ENCODE peak calls at places on chromosomes 3 and 15, in five cellular contexts. Z is mammary epithelial cell; H is cardiac fibroblast; K is choroid plexus epithelial cell; V is CD8-positive, alpha-beta T cell. X is an unnamed sample.

GRCh38 chr3:8491750-8492149 is 9.9 kb upstream of the LMCD1 start:
- DNase-seq in Z (no peak), V (no peak), K (no peak), H (no peak), X (no peak)

GRCh38 chr15:64209680-64210334 is 47.0 kb upstream of the PPIB start:
- DNase-seq in V (no peak), Z (peak; percentile 11), H (peak; percentile 66), K (peak; percentile 74), X (no peak)

GRCh38 chr3:123481071-123481470 is 32.2 kb upstream of the ADCY5 start:
- DNase-seq in V (no peak), Z (no peak), H (no peak), K (no peak), X (no peak)

GRCh38 chr15:56261854-56262509 is 18.3 kb upstream of the RFX7 start:
- DNase-seq in K (no peak), V (no peak), H (no peak), Z (peak; percentile 74), X (no peak)

GRCh38 chr3:40615110-40615915 is 90.6 kb downstream of the ZNF621 start:
- DNase-seq in H (no peak), K (peak; percentile 5), V (no peak), Z (no peak), X (peak; percentile 13)

GRCh38 chr3:147630921-147631320 is 221.8 kb downstream of the ZIC1 start:
- DNase-seq in V (no peak), Z (no peak), H (no peak), K (no peak), X (no peak)

GRCh38 chr15:56411122-56411749 is 46.0 kb downstream of the TEX9 start:
- DNase-seq in Z (no peak), V (no peak), K (peak; percentile 22), H (peak; percentile 5), X (no peak)

GRCh38 chr15:65337436-65338070 is 33.1 kb downstream of the RNU5B-1 start:
- DNase-seq in V (no peak), K (no peak), Z (no peak), H (no peak), X (no peak)

GRCh38 chr15:85539491-85539890 is 159.1 kb downstream of the AKAP13 start:
- DNase-seq in K (no peak), H (no peak), Z (no peak), V (no peak), X (no peak)

GRCh38 chr15:90838066-90838465 is 30.3 kb upstream of the FURIN start:
- DNase-seq in K (no peak), V (peak; percentile 92), H (no peak), Z (no peak), X (no peak)

GRCh38 chr3:52218953-52219650 is 6.3 kb downstream of the TLR9 start:
- DNase-seq in K (no peak), H (peak; percentile 33), Z (no peak), V (peak; percentile 49), X (no peak)
- TF ChIP-seq CTCF in K (no peak), H (no peak), Z (no peak), V (no peak), X (no peak)

GRCh38 chr15:83379574-83379973 is 67.6 kb upstream of the SH3GL3 start:
- DNase-seq in K (no peak), V (no peak), Z (peak; percentile 94), H (peak; percentile 23), X (no peak)

GRCh38 chr15:83380026-83380425 is 67.1 kb upstream of the SH3GL3 start:
- DNase-seq in K (no peak), Z (peak; percentile 89), H (peak; percentile 11), V (no peak), X (no peak)

GRCh38 chr15:83378921-83379561 is 68.1 kb upstream of the SH3GL3 start:
- DNase-seq in H (no peak), V (no peak), Z (peak; percentile 83), K (no peak), X (no peak)

GRCh38 chr15:83380682-83381081 is 66.5 kb upstream of the SH3GL3 start:
- DNase-seq in H (peak; percentile 46), V (no peak), Z (peak; percentile 84), K (peak; percentile 45), X (peak; percentile 40)
- TF ChIP-seq CTCF in H (peak; percentile 35), V (no peak), Z (peak; percentile 75), K (peak; percentile 21), X (no peak)

GRCh38 chr3:11009898-11010297 is 17.4 kb downstream of the SLC6A1 start:
- DNase-seq in H (no peak), Z (no peak), K (no peak), V (no peak), X (no peak)

GRCh38 chr3:11010406-11011165 is 18.0 kb downstream of the SLC6A1 start:
- DNase-seq in H (no peak), Z (no peak), K (no peak), V (no peak), X (no peak)

GRCh38 chr3:11006986-11007385 is 14.4 kb downstream of the SLC6A1 start:
- DNase-seq in V (no peak), K (no peak), H (no peak), Z (no peak), X (no peak)

GRCh38 chr3:11005686-11006256 is 13.2 kb downstream of the SLC6A1 start:
- DNase-seq in Z (peak; percentile 81), V (no peak), H (no peak), K (peak; percentile 8), X (no peak)

GRCh38 chr3:11007534-11007933 is 15.0 kb downstream of the SLC6A1 start:
- DNase-seq in H (no peak), V (no peak), Z (no peak), K (no peak), X (peak; percentile 20)
- TF ChIP-seq CTCF in H (no peak), V (no peak), Z (no peak), K (no peak), X (no peak)

DNA sequence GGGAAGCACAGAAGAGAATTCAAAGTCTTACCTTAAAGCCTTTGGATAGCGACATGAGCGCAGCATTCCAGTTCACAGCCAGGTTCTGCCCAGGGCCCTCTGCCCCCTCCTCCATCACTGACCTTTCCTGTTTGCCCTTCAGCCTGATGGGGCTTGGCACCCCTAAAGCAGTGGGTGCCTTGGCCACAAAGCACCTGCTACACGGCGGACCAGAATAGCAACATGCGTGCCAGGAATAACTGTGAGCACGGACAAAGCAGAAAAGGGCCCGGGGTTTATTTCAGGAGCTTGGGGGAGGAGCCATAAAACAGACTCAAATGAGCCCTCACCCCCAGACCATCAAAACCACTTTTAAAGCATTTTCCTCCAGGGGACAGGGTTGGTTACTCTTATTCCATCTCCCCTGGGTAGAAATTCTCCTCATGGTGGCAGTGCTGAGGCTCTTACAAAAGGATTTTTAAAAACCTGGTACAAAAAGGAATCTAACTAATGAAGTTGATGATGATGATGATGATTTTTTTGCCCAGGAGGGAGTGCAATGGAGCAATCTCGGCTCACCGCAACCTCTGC is 135.4 kb downstream of the KLF13 start:
- DNase-seq in Z (no peak), K (peak; percentile 45), V (no peak), H (no peak), X (no peak)
- TF ChIP-seq CTCF in Z (peak; percentile 47), K (peak; percentile 57), V (no peak), H (peak; percentile 26), X (no peak)

GRCh38 chr3:134367412-134367811 is 6.8 kb downstream of the AMOTL2 start:
- DNase-seq in V (no peak), K (peak; percentile 18), H (no peak), Z (no peak), X (no peak)
- TF ChIP-seq CTCF in V (no peak), K (peak; percentile 39), H (no peak), Z (peak; percentile 26), X (no peak)

DNA sequence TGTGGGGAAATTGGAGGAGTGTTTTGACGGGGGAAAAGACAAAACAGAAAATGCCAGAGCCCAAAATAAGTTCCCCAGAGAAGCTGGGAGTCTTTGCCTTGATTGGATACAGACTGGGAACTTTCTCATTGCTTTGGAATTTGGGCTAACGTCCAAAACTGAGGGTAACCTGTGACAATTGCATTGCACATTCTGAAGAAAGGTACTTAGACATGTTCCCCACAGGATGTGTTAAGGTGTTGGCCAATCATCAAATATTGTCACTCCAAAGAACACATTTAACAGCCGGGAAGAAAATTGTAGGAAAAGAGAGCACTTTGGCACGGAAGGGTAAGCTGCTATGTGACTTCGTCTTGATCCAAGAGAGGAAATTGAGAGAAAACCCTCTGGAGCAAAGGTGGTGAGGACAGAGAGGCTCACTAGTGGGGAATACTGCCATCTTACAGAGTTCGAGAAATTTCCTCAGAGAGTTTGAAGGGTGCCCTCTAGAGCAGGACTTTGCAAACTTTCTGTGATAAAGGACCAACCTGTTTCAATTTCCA is 619.5 kb upstream of the TBL1XR1 start:
- DNase-seq in V (no peak), Z (peak; percentile 92), K (peak; percentile 92), H (peak; percentile 97), X (no peak)
- TF ChIP-seq CTCF in V (no peak), Z (peak; percentile 39), K (peak; percentile 35), H (peak; percentile 18), X (no peak)

DNA sequence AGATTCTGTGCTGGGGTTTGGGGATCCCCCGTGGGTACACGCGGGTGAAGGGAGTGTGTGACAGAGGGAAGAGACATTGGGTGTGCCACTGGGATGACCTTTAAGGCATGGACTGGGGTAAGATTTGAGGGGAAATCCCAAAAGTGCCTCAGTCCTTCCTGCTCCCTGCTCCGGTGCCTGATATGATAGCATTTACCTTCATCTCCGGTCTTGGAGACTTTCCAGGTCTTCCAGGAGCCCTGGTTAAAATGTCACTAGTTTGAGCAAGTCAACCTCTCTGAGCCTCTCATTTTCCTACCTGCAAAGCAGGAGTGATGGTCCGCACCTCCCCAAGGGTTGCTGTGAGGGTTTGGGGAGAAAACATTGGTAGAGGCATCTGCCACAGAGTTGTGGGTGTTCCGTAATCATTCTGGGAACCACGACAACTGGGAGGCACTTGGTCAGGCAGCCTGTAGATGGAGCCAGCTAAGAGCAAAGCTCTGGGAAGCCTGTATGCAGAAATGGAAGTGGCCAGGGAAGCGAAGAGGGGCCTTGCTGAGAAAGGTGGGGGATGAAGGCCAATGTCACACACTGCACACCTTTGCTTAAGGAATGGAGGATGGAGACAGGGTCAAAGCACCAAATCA is 33.9 kb upstream of the KIF23 start:
- DNase-seq in Z (no peak), V (no peak), H (peak; percentile 33), K (peak; percentile 51), X (peak; percentile 25)
- TF ChIP-seq CTCF in Z (peak; percentile 30), V (no peak), H (peak; percentile 24), K (peak; percentile 61), X (no peak)

X was measured in endothelial cell.